ENCODE peak calls at places on chromosome 13, in eight cellular contexts. E, J, Y, A, D, R, U and V are unnamed samples.
A peak's percentile ranks its signal among the peaks of the same experiment; 100 is the strongest.

GRCh38 chr13:39062004-39062403 is 23.7 kb downstream of the NHLRC3 start:
- DNase-seq in E (no peak), D (no peak), R (no peak), J (no peak), A (no peak), U (no peak), Y (no peak), V (no peak)

GRCh38 chr13:111403266-111403665 is 82.8 kb downstream of the TEX29 start:
- DNase-seq in R (no peak), E (no peak), J (no peak), A (no peak), D (no peak), Y (no peak), U (no peak), V (no peak)

GRCh38 chr13:20475927-20476691 is 49.5 kb downstream of the CRYL1 start:
- DNase-seq in J (no peak), R (peak; percentile 69), D (no peak), Y (peak; percentile 80), U (no peak), E (no peak), A (no peak), V (peak; percentile 89)

GRCh38 chr13:80074811-80075210 is 266.1 kb downstream of the SPRY2 start:
- DNase-seq in U (no peak), A (no peak), R (no peak), E (no peak), D (no peak), Y (no peak), J (no peak), V (no peak)

GRCh38 chr13:44068737-44069136 is 189.0 kb downstream of the LACC1 start:
- DNase-seq in U (no peak), D (no peak), A (no peak), J (peak; percentile 39), E (no peak), Y (no peak), R (no peak), V (no peak)

GRCh38 chr13:40993987-40994386 is 25.1 kb downstream of the ELF1 start:
- DNase-seq in R (no peak), E (no peak), D (no peak), U (no peak), J (no peak), Y (no peak), A (no peak), V (no peak)

GRCh38 chr13:73323615-73324014 is 264.8 kb downstream of the KLF5 start:
- DNase-seq in U (no peak), R (no peak), A (no peak), D (no peak), J (no peak), E (no peak), Y (no peak), V (no peak)

GRCh38 chr13:74444877-74445479 is 310.8 kb upstream of the KLF12 start:
- DNase-seq in E (no peak), R (no peak), J (no peak), A (no peak), U (no peak), Y (no peak), D (no peak), V (no peak)

GRCh38 chr13:114212096-114212495 is 22.6 kb upstream of the CDC16 start:
- DNase-seq in A (no peak), D (no peak), Y (no peak), R (no peak), U (no peak), J (no peak), E (no peak), V (no peak)

GRCh38 chr13:35720690-35721554 is 244.4 kb upstream of the MAB21L1 start:
- DNase-seq in Y (peak; percentile 53), D (peak; percentile 75), A (no peak), J (no peak), R (peak; percentile 19), E (peak; percentile 30), U (no peak), V (peak; percentile 10)

GRCh38 chr13:30049692-30050091 is 199.3 kb upstream of the UBL3 start:
- DNase-seq in Y (no peak), U (no peak), E (no peak), A (no peak), J (no peak), D (no peak), R (no peak), V (no peak)

GRCh38 chr13:42991892-42992584 is at the start of gene EPSTI1:
- DNase-seq in E (peak; percentile 47), D (peak; percentile 44), Y (peak; percentile 86), J (no peak), R (peak; percentile 75), U (no peak), A (peak; percentile 81), V (peak; percentile 75)

GRCh38 chr13:73708393-73708985 is 425.7 kb downstream of the KLF12 start:
- DNase-seq in D (peak; percentile 51), A (no peak), J (peak; percentile 39), E (peak; percentile 76), R (no peak), U (no peak), Y (peak; percentile 75), V (peak; percentile 50)

GRCh38 chr13:102399791-102400618 is 1.8 kb downstream of the FGF14 start:
- DNase-seq in U (no peak), J (no peak), A (peak; percentile 50), Y (peak; percentile 27), R (peak; percentile 31), D (peak; percentile 18), E (no peak), V (peak; percentile 7)

GRCh38 chr13:48144413-48145035 is 49.6 kb upstream of the MED4 start:
- DNase-seq in E (peak; percentile 78), A (peak; percentile 77), U (no peak), R (no peak), Y (no peak), J (no peak), D (no peak), V (no peak)

GRCh38 chr13:111490611-111491010 is 170.2 kb downstream of the TEX29 start:
- DNase-seq in R (no peak), U (no peak), E (no peak), A (no peak), D (no peak), J (no peak), Y (no peak), V (no peak)

GRCh38 chr13:99265823-99266426 is 7.7 kb upstream of the GPR18 start:
- DNase-seq in A (no peak), D (no peak), J (no peak), Y (no peak), U (no peak), R (no peak), E (peak; percentile 63), V (peak; percentile 37)

GRCh38 chr13:96744665-96745331 is 249.5 kb downstream of the OXGR1 start:
- DNase-seq in J (no peak), A (no peak), U (no peak), R (no peak), D (no peak), E (no peak), Y (no peak), V (no peak)

GRCh38 chr13:74529968-74530367 is 395.8 kb upstream of the KLF12 start:
- DNase-seq in U (no peak), R (no peak), A (no peak), J (no peak), Y (no peak), D (no peak), E (no peak), V (no peak)

GRCh38 chr13:80084086-80084676 is 256.7 kb downstream of the SPRY2 start:
- DNase-seq in J (peak; percentile 74), A (no peak), E (peak; percentile 35), D (no peak), R (no peak), Y (no peak), U (no peak), V (no peak)

GRCh38 chr13:101706651-101707050 is 254.2 kb downstream of the ITGBL1 start:
- DNase-seq in D (peak; percentile 35), Y (peak; percentile 36), U (no peak), A (peak; percentile 47), E (peak; percentile 17), J (peak; percentile 84), R (no peak), V (peak; percentile 3)

GRCh38 chr13:97256343-97256783 is 34.2 kb downstream of the MBNL2 start:
- DNase-seq in D (no peak), Y (no peak), A (no peak), E (no peak), U (no peak), J (peak; percentile 74), R (no peak), V (no peak)

GRCh38 chr13:71979616-71980015 is 112.6 kb upstream of the DACH1 start:
- DNase-seq in A (no peak), U (no peak), J (no peak), E (no peak), R (no peak), Y (no peak), D (no peak), V (no peak)

GRCh38 chr13:45119469-45119989 is 781 bp upstream of the GTF2F2 start:
- DNase-seq in R (peak; percentile 55), D (no peak), J (peak; percentile 33), A (no peak), Y (peak; percentile 72), E (peak; percentile 51), U (no peak), V (peak; percentile 82)

GRCh38 chr13:45350152-45350551 is 9.2 kb upstream of the TPT1 start:
- DNase-seq in U (no peak), D (no peak), A (no peak), J (no peak), Y (no peak), E (no peak), R (no peak), V (no peak)

GRCh38 chr13:50124536-50125305 is 109.5 kb downstream of the KCNRG start:
- DNase-seq in Y (peak; percentile 98), J (no peak), A (peak; percentile 99), U (no peak), D (peak; percentile 65), R (peak; percentile 92), E (peak; percentile 38), V (peak; percentile 96)

GRCh38 chr13:100637380-100637779 is 37.2 kb downstream of the TMTC4 start:
- DNase-seq in U (no peak), D (no peak), J (no peak), A (no peak), E (no peak), R (no peak), Y (no peak), V (no peak)

GRCh38 chr13:59480398-59480797 is 683.3 kb downstream of the DIAPH3 start:
- DNase-seq in D (no peak), R (no peak), U (no peak), A (no peak), J (no peak), E (no peak), Y (no peak), V (no peak)

GRCh38 chr13:87678353-87678752 is 7.2 kb downstream of the SLITRK5 start:
- DNase-seq in E (no peak), A (no peak), J (no peak), D (no peak), R (no peak), U (no peak), Y (no peak), V (no peak)